ENCODE peak calls at places on chromosomes 3 and 15, in nine cellular contexts. J is pancreas, R is endothelial cell, C is neural crest cell, S is ascending aorta, I is progenitor cell of endocrine pancreas, Y is activated B cell treated with CpG ODN at 0.5 μM for 24 hours, T is left ventricle myocardium inferior, L is IMR-90. Z is an unnamed sample.

GRCh38 chr3:134941820-134942219 is 146.8 kb downstream of the EPHB1 start:
- DNase-seq in J (no peak), R (no peak), C (no peak), T (no peak), S (no peak), Y (no peak), L (no peak), I (no peak), Z (no peak)

GRCh38 chr3:19065027-19065426 is 83.3 kb upstream of the KCNH8 start:
- DNase-seq in J (no peak), T (no peak), S (no peak), R (no peak), L (no peak), Y (no peak), I (no peak), C (no peak), Z (no peak)

GRCh38 chr3:38130631-38131065 is 6.3 kb downstream of the ACAA1 start:
- DNase-seq in I (no peak), S (no peak), J (no peak), Y (no peak), L (no peak), C (no peak), T (no peak), R (no peak), Z (no peak)

GRCh38 chr3:129460572-129460971 is 20.5 kb downstream of the IFT122 start:
- DNase-seq in L (no peak), J (no peak), T (no peak), C (no peak), R (no peak), Y (no peak), S (no peak), I (no peak), Z (no peak)

GRCh38 chr15:39553947-39554731 is 26.7 kb upstream of the THBS1 start:
- DNase-seq in R (no peak), I (no peak), S (no peak), L (no peak), T (no peak), Y (no peak), J (no peak), C (no peak), Z (no peak)

GRCh38 chr3:86382556-86382955 is 608.4 kb downstream of the VGLL3 start:
- DNase-seq in Y (no peak), S (no peak), L (no peak), J (no peak), C (no peak), I (no peak), T (no peak), R (no peak), Z (no peak)

GRCh38 chr3:50585919-50586762 is 16.8 kb downstream of the HEMK1 start:
- DNase-seq in J (no peak), T (no peak), I (no peak), S (no peak), R (no peak), C (no peak), L (no peak), Y (no peak), Z (no peak)

GRCh38 chr3:120693439-120694172 is 11.6 kb upstream of the HGD start:
- DNase-seq in R (no peak), I (no peak), L (peak), Y (no peak), C (no peak), S (no peak), T (no peak), J (no peak), Z (no peak)

GRCh38 chr3:27573780-27574437 is 89.7 kb upstream of the SLC4A7 start:
- DNase-seq in L (peak), C (no peak), S (no peak), T (no peak), I (no peak), R (no peak), J (no peak), Y (no peak), Z (no peak)

GRCh38 chr3:33058780-33059179 is 38.2 kb downstream of the GLB1 start:
- DNase-seq in L (no peak), J (no peak), Y (no peak), I (no peak), C (no peak), S (no peak), T (no peak), R (no peak), Z (no peak)

GRCh38 chr3:179513867-179514266 is 48.9 kb upstream of the ACTL6A start:
- DNase-seq in L (peak), J (no peak), C (no peak), R (no peak), S (no peak), I (no peak), Y (no peak), T (no peak), Z (no peak)

GRCh38 chr3:157065201-157065600 is 94.7 kb downstream of the CCNL1 start:
- DNase-seq in R (no peak), I (no peak), J (no peak), T (no peak), C (no peak), L (no peak), Y (no peak), S (no peak), Z (no peak)

GRCh38 chr15:23073890-23074631 is 34.7 kb upstream of the TUBGCP5 start:
- DNase-seq in S (no peak), I (no peak), R (no peak), Y (no peak), L (no peak), T (no peak), C (no peak), J (peak), Z (no peak)

GRCh38 chr15:66170716-66171115 is 82.8 kb downstream of the MEGF11 start:
- DNase-seq in L (no peak), Y (no peak), S (no peak), T (no peak), C (no peak), I (no peak), J (no peak), R (no peak), Z (no peak)

GRCh38 chr3:79983063-79983561 is 215.3 kb upstream of the ROBO1 start:
- DNase-seq in I (no peak), J (no peak), T (no peak), Y (no peak), R (no peak), L (no peak), S (no peak), C (no peak), Z (no peak)

GRCh38 chr15:96332854-96333193 is 2.3 kb downstream of the NR2F2 start:
- DNase-seq in S (no peak), I (no peak), L (no peak), T (no peak), C (no peak), R (no peak), J (no peak), Y (no peak), Z (no peak)

GRCh38 chr3:73999501-73999900 is 374.8 kb upstream of the PDZRN3 start:
- DNase-seq in R (no peak), T (no peak), Y (no peak), C (no peak), S (no peak), I (no peak), L (no peak), J (no peak), Z (no peak)

GRCh38 chr15:68819451-68820204 is 1.1 kb downstream of the ANP32A start:
- DNase-seq in I (no peak), R (peak), C (peak), J (peak), T (peak), L (peak), Y (peak), S (no peak), Z (peak)

GRCh38 chr3:23189183-23189582 is 13.9 kb upstream of the UBE2E2 start:
- DNase-seq in C (no peak), T (no peak), I (no peak), J (no peak), R (no peak), Y (no peak), S (no peak), L (no peak), Z (no peak)

GRCh38 chr3:51395493-51396213 is 4.6 kb downstream of the RBM15B start:
- DNase-seq in R (no peak), S (no peak), Y (no peak), J (no peak), C (no peak), L (peak), T (no peak), I (no peak), Z (no peak)

GRCh38 chr15:79919749-79920511 is 23.1 kb upstream of the MTHFS start:
- DNase-seq in S (no peak), C (no peak), R (no peak), I (no peak), J (no peak), T (no peak), L (no peak), Y (no peak), Z (no peak)

GRCh38 chr3:98920166-98920565 is 18.7 kb upstream of the DCBLD2 start:
- DNase-seq in I (no peak), J (no peak), S (no peak), L (no peak), T (no peak), Y (no peak), R (no peak), C (no peak), Z (no peak)

GRCh38 chr3:101720851-101721649 is 3.4 kb upstream of the CEP97 start:
- DNase-seq in I (no peak), L (peak), R (no peak), Y (no peak), S (no peak), J (no peak), C (no peak), T (no peak), Z (no peak)

GRCh38 chr15:85974348-85974705 is 105.3 kb upstream of the AGBL1 start:
- DNase-seq in Y (no peak), S (no peak), L (no peak), C (no peak), I (no peak), R (no peak), J (no peak), T (no peak), Z (no peak)

GRCh38 chr15:85977586-85977985 is 102.1 kb upstream of the AGBL1 start:
- DNase-seq in Y (no peak), R (no peak), L (no peak), J (no peak), I (no peak), T (no peak), S (no peak), C (no peak), Z (no peak)

GRCh38 chr15:85976986-85977385 is 102.7 kb upstream of the AGBL1 start:
- DNase-seq in Y (no peak), I (no peak), L (no peak), S (no peak), R (no peak), J (no peak), C (no peak), T (no peak), Z (no peak)

GRCh38 chr15:85974742-85975141 is 104.9 kb upstream of the AGBL1 start:
- DNase-seq in I (no peak), J (no peak), R (no peak), C (no peak), Y (no peak), T (no peak), L (no peak), S (no peak), Z (no peak)

DNA sequence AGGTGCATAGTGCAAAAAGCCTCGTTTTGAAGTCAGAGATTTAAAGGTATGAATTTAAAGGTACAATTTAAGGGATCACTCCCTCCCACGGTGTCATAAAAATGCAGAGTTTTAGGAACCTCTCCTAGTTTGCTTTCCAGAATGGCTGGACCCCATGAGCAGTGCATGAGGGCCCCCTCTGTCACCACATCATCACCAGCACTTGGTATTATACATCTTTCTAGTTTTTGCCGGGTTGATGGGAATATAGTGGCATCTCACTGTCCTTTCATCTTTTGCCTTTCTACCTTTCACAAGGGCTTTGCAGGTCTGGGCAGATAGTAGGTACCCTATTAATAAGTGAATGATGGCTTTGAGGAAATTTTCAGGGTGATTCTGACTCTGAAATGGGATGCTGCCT is 103.6 kb upstream of the AGBL1 start:
- DNase-seq in J (no peak), C (no peak), L (no peak), R (no peak), I (no peak), S (no peak), T (no peak), Y (no peak), Z (no peak)
- TF ChIP-seq CTCF in J (no peak), C (no peak), L (no peak), R (no peak), I (no peak), S (no peak), T (no peak), Y (no peak), Z (no peak)

GRCh38 chr15:78873796-78874761 is 1.4 kb downstream of the MORF4L1 start:
- DNase-seq in I (no peak), L (peak), C (no peak), S (no peak), J (no peak), T (no peak), R (no peak), Y (no peak), Z (peak)
- TF ChIP-seq CTCF in I (no peak), L (no peak), C (peak), S (no peak), J (no peak), T (no peak), R (no peak), Y (no peak), Z (no peak)

GRCh38 chr3:153669527-153669926 is 451.7 kb upstream of the ARHGEF26 start:
- DNase-seq in C (no peak), I (no peak), S (no peak), J (no peak), L (no peak), Y (no peak), T (no peak), R (no peak), Z (no peak)
- TF ChIP-seq CTCF in C (peak), I (peak), S (no peak), J (no peak), L (peak), Y (no peak), T (no peak), R (no peak), Z (no peak)

GRCh38 chr3:126364130-126364695 is 7.0 kb upstream of the KLF15 start:
- DNase-seq in L (no peak), R (no peak), J (no peak), S (no peak), Y (no peak), T (no peak), I (no peak), C (no peak), Z (no peak)

GRCh38 chr3:126364731-126365301 is 7.6 kb upstream of the KLF15 start:
- DNase-seq in R (no peak), Y (no peak), J (no peak), I (no peak), S (no peak), C (no peak), L (no peak), T (no peak), Z (no peak)

GRCh38 chr3:126369490-126369889 is 12.3 kb upstream of the KLF15 start:
- DNase-seq in I (no peak), R (no peak), C (no peak), J (no peak), T (no peak), L (no peak), S (no peak), Y (no peak), Z (no peak)

GRCh38 chr3:126367316-126367805 is 10.2 kb upstream of the KLF15 start:
- DNase-seq in I (no peak), T (no peak), S (no peak), R (no peak), Y (no peak), L (no peak), J (peak), C (no peak), Z (no peak)

GRCh38 chr3:126365351-126366274 is 8.4 kb upstream of the KLF15 start:
- DNase-seq in I (no peak), T (no peak), R (no peak), C (no peak), L (no peak), Y (no peak), S (no peak), J (peak), Z (no peak)
- TF ChIP-seq CTCF in I (peak), T (peak), R (no peak), C (no peak), L (no peak), Y (no peak), S (no peak), J (no peak), Z (no peak)

GRCh38 chr3:43998374-43998840 is 243.3 kb upstream of the TOPAZ1 start:
- DNase-seq in I (no peak), J (no peak), Y (no peak), T (no peak), R (peak), C (no peak), L (no peak), S (no peak), Z (no peak)

GRCh38 chr3:44000586-44000985 is 241.1 kb upstream of the TOPAZ1 start:
- DNase-seq in Y (no peak), J (no peak), C (no peak), L (no peak), I (no peak), R (no peak), S (no peak), T (no peak), Z (no peak)

GRCh38 chr3:43999920-44000319 is 241.8 kb upstream of the TOPAZ1 start:
- DNase-seq in T (no peak), I (no peak), J (no peak), S (no peak), C (no peak), R (no peak), Y (no peak), L (no peak), Z (no peak)

GRCh38 chr3:43998841-43999805 is 242.6 kb upstream of the TOPAZ1 start:
- DNase-seq in C (peak), J (peak), I (peak), R (peak), S (no peak), Y (peak), T (no peak), L (no peak), Z (no peak)

GRCh38 chr3:44001072-44001471 is 240.6 kb upstream of the TOPAZ1 start:
- DNase-seq in C (no peak), L (no peak), R (no peak), T (no peak), I (no peak), S (no peak), Y (no peak), J (no peak), Z (no peak)
- TF ChIP-seq CTCF in C (no peak), L (no peak), R (no peak), T (no peak), I (no peak), S (no peak), Y (no peak), J (no peak), Z (no peak)

Z was measured in natural killer cell.